ENCODE peak calls at places on chromosome 22, in eight cellular contexts. One of them, this sample, is unnamed.

GRCh38 chr22:44463151-44463550 is 34.9 kb downstream of the RTL6 start:
- DNase-seq in endodermal cell: no peak
- DNase-seq in ELF-1: no peak
- DNase-seq in GM04504: no peak
- DNase-seq in GM19239: no peak
- DNase-seq in RCC 7860: no peak
- DNase-seq in T-helper 1 cell: no peak
- DNase-seq in pancreas: no peak
- DNase-seq in this sample: no peak

GRCh38 chr22:28716686-28717085 is 24.9 kb downstream of the CHEK2 start:
- DNase-seq in endodermal cell: no peak
- DNase-seq in ELF-1: no peak
- DNase-seq in GM04504: no peak
- DNase-seq in GM19239: no peak
- DNase-seq in RCC 7860: no peak
- DNase-seq in T-helper 1 cell: no peak
- DNase-seq in pancreas: no peak
- DNase-seq in this sample: no peak

GRCh38 chr22:49620003-49620556 is 207.6 kb downstream of the BRD1 start:
- DNase-seq in endodermal cell: no peak
- DNase-seq in ELF-1: peak; percentile 39
- DNase-seq in GM04504: no peak
- DNase-seq in GM19239: no peak
- DNase-seq in RCC 7860: no peak
- DNase-seq in T-helper 1 cell: no peak
- DNase-seq in pancreas: no peak
- DNase-seq in this sample: no peak

GRCh38 chr22:47035443-47035881 is 273.0 kb downstream of the TBC1D22A start:
- DNase-seq in endodermal cell: no peak
- DNase-seq in ELF-1: no peak
- DNase-seq in GM04504: no peak
- DNase-seq in GM19239: no peak
- DNase-seq in RCC 7860: no peak
- DNase-seq in T-helper 1 cell: no peak
- DNase-seq in pancreas: no peak
- DNase-seq in this sample: no peak

GRCh38 chr22:17065433-17065832 is 19.4 kb upstream of the IL17RA start:
- DNase-seq in endodermal cell: no peak
- DNase-seq in ELF-1: no peak
- DNase-seq in GM04504: no peak
- DNase-seq in GM19239: no peak
- DNase-seq in RCC 7860: no peak
- DNase-seq in T-helper 1 cell: no peak
- DNase-seq in pancreas: no peak
- DNase-seq in this sample: no peak

GRCh38 chr22:37061611-37062365 is 10.2 kb downstream of the KCTD17 start:
- DNase-seq in endodermal cell: no peak
- DNase-seq in ELF-1: no peak
- DNase-seq in GM04504: no peak
- DNase-seq in GM19239: no peak
- DNase-seq in RCC 7860: no peak
- DNase-seq in T-helper 1 cell: no peak
- DNase-seq in pancreas: no peak
- DNase-seq in this sample: no peak

GRCh38 chr22:19876314-19876940 is 21.8 kb upstream of the GNB1L start:
- DNase-seq in endodermal cell: peak; percentile 42
- DNase-seq in ELF-1: no peak
- DNase-seq in GM04504: no peak
- DNase-seq in GM19239: no peak
- DNase-seq in RCC 7860: no peak
- DNase-seq in T-helper 1 cell: no peak
- DNase-seq in pancreas: peak; percentile 10
- DNase-seq in this sample: no peak

GRCh38 chr22:38401336-38402084 is 53.5 kb downstream of the KCNJ4 start:
- DNase-seq in endodermal cell: peak; percentile 69
- DNase-seq in ELF-1: no peak
- DNase-seq in GM04504: no peak
- DNase-seq in GM19239: no peak
- DNase-seq in RCC 7860: no peak
- DNase-seq in T-helper 1 cell: no peak
- DNase-seq in pancreas: no peak
- DNase-seq in this sample: no peak